ENCODE peak calls at places on chromosomes 7 and 10, in nine cellular contexts. O is transverse colon, Z is adrenal gland, H is prostate gland, D is IMR-90, K is A549, Q is stomach, U is ovary, F is GM12878. I is an unnamed sample.

GRCh38 chr7:20299145-20299544 is 31.6 kb upstream of the ITGB8 start:
- DNase-seq in U (no peak), Z (no peak), K (no peak), F (no peak), O (no peak), D (no peak), H (no peak), Q (no peak), I (no peak)

GRCh38 chr7:39054731-39055130 is 77.0 kb downstream of the POU6F2 start:
- DNase-seq in H (no peak), F (no peak), Z (no peak), O (no peak), K (no peak), D (no peak), U (no peak), Q (no peak), I (no peak)

GRCh38 chr7:33805630-33806233 is 99.6 kb upstream of the BMPER start:
- DNase-seq in H (no peak), U (no peak), K (no peak), Q (peak; percentile 37), Z (peak; percentile 15), D (peak; percentile 64), O (no peak), F (no peak), I (no peak)

GRCh38 chr7:111357691-111358090 is 204.6 kb downstream of the IMMP2L start:
- DNase-seq in Q (no peak), K (no peak), U (no peak), D (peak; percentile 56), Z (no peak), H (no peak), F (no peak), O (no peak), I (no peak)

GRCh38 chr7:90233569-90233968 is 11.4 kb upstream of the CFAP69 start:
- DNase-seq in Q (no peak), D (no peak), F (no peak), Z (no peak), U (no peak), O (no peak), K (no peak), H (no peak), I (no peak)

GRCh38 chr7:15461576-15461975 is 100.2 kb downstream of the AGMO start:
- DNase-seq in U (no peak), H (no peak), K (no peak), F (no peak), Q (no peak), Z (no peak), D (peak; percentile 87), O (no peak), I (no peak)

GRCh38 chr10:80464557-80465466 is 10.7 kb downstream of the TSPAN14 start:
- DNase-seq in O (no peak), U (peak; percentile 77), Q (peak; percentile 47), H (no peak), Z (peak; percentile 44), D (peak; percentile 45), F (no peak), K (no peak), I (no peak)

GRCh38 chr10:4526426-4526825 is 299.6 kb upstream of the AKR1E2 start:
- DNase-seq in U (no peak), D (no peak), O (no peak), K (no peak), H (no peak), Q (no peak), F (no peak), Z (no peak), I (no peak)

GRCh38 chr10:127525686-127526085 is 23.4 kb upstream of the NPS start:
- DNase-seq in U (no peak), O (no peak), F (no peak), K (no peak), H (no peak), Q (no peak), Z (no peak), D (no peak), I (no peak)

GRCh38 chr10:18044976-18045720 is 93.4 kb downstream of the SLC39A12 start:
- DNase-seq in H (no peak), Q (no peak), U (no peak), O (no peak), Z (no peak), K (no peak), D (peak; percentile 96), F (no peak), I (no peak)

GRCh38 chr10:86155034-86155656 is 211.4 kb downstream of the GRID1 start:
- DNase-seq in K (no peak), F (no peak), D (no peak), Z (no peak), U (no peak), O (no peak), H (no peak), Q (no peak), I (no peak)

GRCh38 chr7:29815181-29816105 is 9.1 kb downstream of the WIPF3 start:
- DNase-seq in K (no peak), O (no peak), H (no peak), Q (no peak), Z (no peak), D (no peak), U (no peak), F (no peak), I (no peak)

GRCh38 chr7:154791611-154792010 is 211.3 kb downstream of the PAXIP1 start:
- DNase-seq in U (no peak), Q (no peak), D (no peak), Z (no peak), F (no peak), K (no peak), O (no peak), H (no peak), I (no peak)

DNA sequence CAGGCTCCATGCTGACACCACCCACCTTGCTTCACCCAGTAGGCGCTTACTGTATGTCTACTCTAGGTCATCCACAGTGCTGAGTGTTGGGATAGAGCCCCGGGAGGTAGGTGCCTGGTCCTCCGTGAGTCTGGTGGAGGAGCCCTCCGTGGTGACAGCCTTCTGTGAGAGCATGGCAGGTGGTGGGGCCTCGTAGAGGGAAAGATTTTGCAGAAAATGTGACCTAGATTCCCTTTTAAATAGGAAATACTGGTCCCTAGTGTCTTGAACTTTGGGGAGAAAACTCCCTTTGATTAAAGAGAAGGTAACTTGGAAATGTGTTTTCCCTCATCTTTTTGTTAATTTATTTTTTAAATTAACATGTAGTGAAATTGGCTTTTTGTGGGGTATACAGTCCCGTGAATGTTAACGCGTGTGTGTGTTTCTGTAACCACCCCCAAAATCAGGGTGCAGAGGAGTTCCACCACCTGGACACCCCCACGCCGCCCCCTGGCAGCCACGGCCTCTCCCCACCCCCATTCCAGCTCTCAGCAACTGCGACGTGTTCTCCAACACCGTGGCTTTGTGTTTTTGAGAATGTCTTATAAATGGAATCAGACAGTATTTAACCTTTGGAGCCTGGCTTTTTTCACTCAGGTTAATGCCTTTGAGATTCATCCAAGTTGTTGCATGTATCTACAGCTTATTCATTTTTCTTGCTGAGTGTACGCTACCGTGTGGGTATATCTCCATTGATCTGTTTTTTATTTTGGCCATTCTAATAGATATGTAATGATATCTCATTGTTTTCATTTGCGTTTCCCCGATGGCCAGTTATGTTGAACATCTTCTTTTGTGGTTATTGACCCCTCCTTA is 219.0 kb downstream of the EBF3 start:
- DNase-seq in O (no peak), F (no peak), D (no peak), U (no peak), Z (no peak), K (no peak), Q (no peak), H (no peak), I (no peak)
- H3K27ac ChIP-seq in O (no peak overlapping the region), F (no peak overlapping the region), D (no peak overlapping the region), U (no peak overlapping the region), Z (no peak overlapping the region), K (no peak overlapping the region), Q (no peak overlapping the region), H (no peak overlapping the region), I (no peak overlapping the region)

GRCh38 chr7:73521636-73522080 is 435 bp downstream of the BAZ1B start:
- DNase-seq in O (no peak), H (no peak), Z (peak; percentile 52), F (no peak), Q (peak; percentile 61), U (no peak), K (peak; percentile 64), D (peak; percentile 20), I (no peak)
- TF ChIP-seq POLR2A in O (no peak), H (no peak), Z (no peak), F (peak; percentile 67), Q (no peak), U (no peak), K (peak; percentile 37), D (peak; percentile 37), I (no peak)

DNA sequence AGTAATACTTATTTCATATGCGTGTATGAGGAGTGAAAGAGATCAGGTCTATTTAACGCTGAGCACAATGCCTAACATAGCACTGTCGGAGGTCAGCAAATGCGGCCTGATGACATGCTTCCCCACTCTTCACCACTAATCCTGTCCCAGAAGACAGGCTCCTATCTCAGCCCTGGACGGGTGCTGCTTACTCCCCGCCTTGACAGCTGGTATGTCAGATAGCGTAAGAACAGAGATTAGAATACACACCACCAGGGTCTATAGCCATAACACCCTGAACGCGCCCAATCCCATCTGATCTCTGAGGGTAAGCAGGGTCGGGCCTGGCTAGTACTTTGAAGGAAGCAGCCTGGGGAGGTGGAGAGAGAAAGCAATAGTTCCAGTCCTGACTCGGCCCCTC is 32.3 kb upstream of the TM9SF3 start:
- DNase-seq in Z (no peak), D (no peak), O (no peak), F (no peak), K (no peak), U (no peak), H (no peak), Q (no peak), I (no peak)
- H3K27ac ChIP-seq in Z (peak overlapping the region; percentile 76), D (no peak overlapping the region), O (peak overlapping the region; percentile 60), F (no peak overlapping the region), K (no peak overlapping the region), U (peak overlapping the region; percentile 32), H (peak overlapping the region; percentile 44), Q (peak overlapping the region; percentile 81), I (no peak overlapping the region)

DNA sequence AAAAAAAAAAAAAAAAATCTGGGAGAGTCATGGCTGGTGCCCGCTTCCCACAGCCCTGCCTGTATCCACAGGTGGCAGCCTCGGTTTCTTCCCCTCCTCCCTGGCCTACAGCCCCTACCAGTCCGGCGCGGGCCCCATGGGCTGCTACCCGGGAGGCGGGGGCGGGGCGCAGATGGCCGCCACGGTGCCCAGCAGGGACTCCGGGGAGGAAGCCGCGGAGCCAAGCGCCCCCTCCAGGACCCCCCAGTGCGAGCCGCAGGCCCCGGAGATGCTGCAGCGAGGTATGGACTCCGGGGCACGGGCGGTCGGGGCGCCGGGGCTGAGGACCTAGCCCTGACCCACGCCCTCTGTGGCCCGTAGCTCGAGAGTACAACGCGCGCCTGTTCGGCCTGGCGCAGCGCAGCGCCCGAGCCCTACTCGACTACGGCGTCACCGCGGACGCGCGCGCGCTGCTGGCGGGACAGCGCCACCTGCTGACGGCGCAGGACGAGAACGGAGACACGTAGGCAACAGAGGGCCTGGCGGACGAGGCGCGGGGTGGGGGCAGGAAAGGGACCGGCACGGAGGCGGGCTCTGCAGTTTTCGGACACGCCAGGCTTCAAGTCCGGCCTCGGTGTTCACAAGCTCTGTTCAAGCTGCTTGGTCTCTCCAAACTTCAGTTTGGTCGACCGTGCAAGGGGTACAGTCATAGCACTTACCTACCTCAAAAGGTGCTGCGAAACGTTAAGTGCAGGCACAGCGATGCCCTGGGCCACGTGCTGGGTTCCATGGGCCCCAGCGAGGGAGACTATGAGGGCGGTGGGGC is 3.9 kb downstream of the NFKB2 start:
- DNase-seq in Q (peak; percentile 93), O (peak; percentile 92), K (peak; percentile 79), H (peak; percentile 85), D (peak; percentile 82), U (peak; percentile 94), F (peak; percentile 56), Z (peak; percentile 89), I (peak; percentile 85)
- TF ChIP-seq POLR2A in Q (peak; percentile 29), O (peak; percentile 73), K (peak; percentile 58), H (peak; percentile 73), D (no peak), U (peak; percentile 63), F (peak; percentile 86), Z (peak; percentile 81), I (peak; percentile 53)

I was measured in gastrocnemius medialis.